ENCODE peak calls at places on chromosomes 13 and 19, in four cellular contexts. D is endothelial cell, F is ascending aorta, A is endodermal cell. V is an unnamed sample.

GRCh38 chr19:6298413-6298812 is 18.6 kb upstream of the MLLT1 start:
- DNase-seq in A (no peak), D (no peak), F (no peak), V (no peak)

GRCh38 chr19:6626764-6627163 is 35.8 kb upstream of the CD70 start:
- DNase-seq in D (no peak), A (no peak), F (no peak), V (no peak)

GRCh38 chr13:113863511-113864302 is at the start of gene GAS6:
- DNase-seq in A (peak; percentile 78), F (no peak), D (peak; percentile 33), V (peak; percentile 84)

GRCh38 chr19:48878219-48879024 is 6.2 kb downstream of the PPP1R15A start:
- DNase-seq in F (peak; percentile 68), A (no peak), D (no peak), V (no peak)

GRCh38 chr19:18763674-18764590 is 27.2 kb downstream of the COMP start:
- DNase-seq in F (no peak), A (no peak), D (no peak), V (no peak)

GRCh38 chr13:94706854-94707399 is 5.4 kb downstream of the SOX21 start:
- DNase-seq in A (no peak), F (no peak), D (no peak), V (no peak)

GRCh38 chr13:24042710-24043440 is 117.6 kb upstream of the SPATA13 start:
- DNase-seq in D (no peak), A (no peak), F (no peak), V (no peak)

GRCh38 chr19:27392027-27392632 is 1820.8 kb downstream of the UQCRFS1 start:
- DNase-seq in F (no peak), A (peak; percentile 20), D (no peak), V (peak; percentile 68)

GRCh38 chr19:2834294-2834871 is 6.9 kb upstream of the ZNF555 start:
- DNase-seq in F (no peak), A (no peak), D (no peak), V (no peak)

GRCh38 chr19:50268046-50268445 is 61.1 kb downstream of the KCNC3 start:
- DNase-seq in D (no peak), A (no peak), F (no peak), V (no peak)

GRCh38 chr13:104750377-104750776 is 1684.2 kb upstream of the SLC10A2 start:
- DNase-seq in D (no peak), A (no peak), F (no peak), V (no peak)

GRCh38 chr19:31418055-31418454 is 68.8 kb upstream of the TSHZ3 start:
- DNase-seq in F (no peak), D (no peak), A (peak; percentile 81), V (no peak)

GRCh38 chr13:110137677-110138008 is 169.3 kb downstream of the COL4A1 start:
- DNase-seq in F (no peak), A (no peak), D (no peak), V (no peak)
- TF ChIP-seq CTCF in F (peak; percentile 13), A (peak; percentile 62), D (no peak), V (peak; percentile 47)

GRCh38 chr13:60163525-60164471 is at the start of gene DIAPH3:
- DNase-seq in D (peak; percentile 95), F (peak; percentile 89), A (peak; percentile 99), V (peak; percentile 98)
- TF ChIP-seq CTCF in D (no peak), F (no peak), A (no peak), V (peak; percentile 11)

GRCh38 chr13:48303331-48304131 is at the start of gene RB1:
- DNase-seq in A (peak; percentile 89), D (peak; percentile 85), F (peak; percentile 73), V (peak; percentile 95)
- TF ChIP-seq CTCF in A (no peak), D (no peak), F (no peak), V (no peak)

GRCh38 chr13:82962422-82962821 is 919.9 kb downstream of the SLITRK1 start:
- DNase-seq in D (no peak), F (no peak), A (no peak), V (no peak)

GRCh38 chr13:82961757-82962156 is 920.5 kb downstream of the SLITRK1 start:
- DNase-seq in F (no peak), A (no peak), D (no peak), V (no peak)

DNA sequence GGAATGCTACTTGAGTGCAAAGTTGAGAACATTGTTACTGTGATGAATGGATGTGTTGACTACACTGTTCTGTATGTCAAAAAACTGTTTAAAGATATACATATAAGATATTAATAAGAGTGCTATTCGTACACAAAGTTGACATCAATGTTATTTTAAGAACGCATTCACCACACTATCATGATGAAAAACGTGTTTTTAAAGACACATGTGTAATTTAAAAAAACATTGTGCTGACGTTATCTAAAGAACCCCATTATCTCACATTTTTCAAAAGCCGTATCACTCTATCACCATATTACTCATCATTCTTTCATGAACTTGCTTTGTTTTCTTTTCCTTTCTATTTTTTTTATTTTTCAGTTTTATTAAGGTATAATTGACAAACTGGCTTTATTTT is 918.8 kb downstream of the SLITRK1 start:
- DNase-seq in A (no peak), D (no peak), F (no peak), V (no peak)
- TF ChIP-seq CTCF in A (no peak), D (no peak), F (no peak), V (no peak)

DNA sequence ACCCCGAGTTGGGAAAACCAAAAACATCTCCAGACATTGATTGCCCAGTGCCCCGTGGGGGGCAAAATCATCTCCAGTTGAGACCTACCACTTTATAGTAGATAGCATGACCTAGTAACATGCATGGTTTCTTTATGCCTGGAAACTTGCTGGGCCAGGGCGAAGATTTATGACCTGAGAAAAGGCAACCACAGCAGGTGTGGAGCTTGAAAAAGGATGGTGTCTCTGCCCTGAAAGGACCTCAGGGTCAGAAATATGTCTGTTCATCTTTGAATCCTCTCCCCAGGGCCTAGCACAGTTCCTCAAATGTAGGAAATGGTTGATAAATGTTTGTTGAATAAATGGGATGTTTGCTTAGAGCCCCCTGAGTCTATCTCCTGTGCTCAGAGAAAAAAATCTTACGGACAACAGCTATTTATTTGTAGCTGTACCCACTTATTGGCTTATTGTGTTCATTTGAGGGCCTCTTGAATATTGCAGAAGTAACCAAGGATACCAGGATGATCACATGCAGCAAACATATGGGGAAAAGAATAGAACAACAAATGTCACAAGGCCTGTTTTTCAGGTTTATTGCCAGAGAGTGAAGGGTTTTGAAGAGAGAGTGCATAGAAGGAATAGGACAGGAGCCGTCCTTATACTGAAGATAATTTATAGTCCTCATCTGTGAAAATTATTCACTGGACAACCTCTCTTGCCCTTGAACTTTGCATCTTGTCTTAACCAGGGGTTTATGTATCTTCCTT is 114.5 kb downstream of the KLF5 start:
- DNase-seq in F (no peak), A (no peak), D (no peak), V (no peak)
- TF ChIP-seq CTCF in F (no peak), A (no peak), D (no peak), V (no peak)

DNA sequence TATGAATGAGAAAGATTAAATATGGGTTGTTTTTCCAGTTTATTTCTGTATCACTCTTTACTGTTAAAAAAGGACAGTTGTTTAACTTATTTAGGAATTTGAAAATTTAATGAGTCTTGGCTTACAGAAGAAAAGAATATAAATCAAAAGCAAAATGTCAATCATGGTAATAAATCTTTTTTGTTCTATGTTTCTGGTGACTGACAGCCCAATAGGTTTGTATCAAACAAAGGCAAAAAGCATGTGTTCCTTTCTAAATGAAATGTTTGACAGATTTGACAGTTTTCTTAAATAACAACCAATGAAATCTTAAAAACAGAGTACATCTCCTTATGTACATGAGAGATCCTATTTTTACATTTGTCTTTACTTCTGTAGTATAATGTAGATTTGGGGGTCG is 11.0 kb downstream of the PCDH9 start:
- DNase-seq in A (no peak), D (no peak), F (no peak), V (no peak)
- TF ChIP-seq CTCF in A (no peak), D (no peak), F (no peak), V (no peak)

DNA sequence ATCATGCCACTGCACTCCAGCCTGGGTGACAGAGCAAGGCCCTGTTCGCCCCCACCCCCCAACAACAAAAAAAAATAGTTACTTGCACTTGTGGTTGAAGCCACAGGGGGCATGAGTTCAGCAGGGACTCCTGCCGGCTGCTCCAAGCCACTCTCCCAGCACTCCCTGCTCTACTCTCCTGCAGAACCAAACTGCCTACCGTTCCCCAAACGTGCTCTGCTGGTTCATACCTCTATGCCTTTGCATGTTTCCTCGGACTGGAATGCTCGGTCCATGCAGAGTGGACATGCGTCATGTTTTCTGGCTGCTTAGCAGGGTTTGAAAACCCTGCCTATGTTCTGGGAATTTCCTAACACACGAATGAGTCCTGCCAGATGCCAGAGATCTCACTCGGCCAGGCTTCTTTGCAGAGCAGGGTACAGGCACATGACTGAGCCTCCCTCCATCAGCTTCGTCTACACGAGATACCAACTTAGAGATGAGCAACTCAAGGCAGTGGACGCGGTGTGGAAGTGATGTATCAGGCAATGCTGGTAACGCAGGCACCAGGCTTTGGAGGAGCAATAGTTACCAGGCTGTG is 8.5 kb upstream of the SLC25A15 start:
- DNase-seq in D (no peak), F (no peak), A (peak; percentile 58), V (peak; percentile 69)
- TF ChIP-seq CTCF in D (peak; percentile 18), F (no peak), A (peak; percentile 43), V (no peak)

DNA sequence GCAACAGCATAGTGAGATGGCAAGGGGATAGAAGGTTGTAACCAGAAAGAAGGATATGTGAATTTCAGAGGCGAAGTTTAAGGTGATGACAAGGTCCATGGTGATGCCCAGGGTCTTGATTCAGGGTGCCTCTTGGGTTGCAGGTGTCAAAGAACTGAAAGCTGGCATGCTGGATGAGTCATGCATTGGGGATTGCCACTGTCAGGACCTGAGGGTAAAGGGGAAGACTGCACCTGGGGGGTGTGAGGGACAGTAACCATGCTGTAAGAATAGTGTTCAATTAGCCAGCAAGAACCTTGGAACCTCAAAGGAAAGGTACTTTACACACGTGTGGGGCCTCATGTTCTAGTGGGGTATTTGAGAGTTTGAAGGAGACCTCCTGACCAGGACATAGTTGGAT is 279.6 kb downstream of the SLC7A1 start:
- DNase-seq in A (no peak), D (no peak), F (no peak), V (no peak)
- TF ChIP-seq CTCF in A (no peak), D (no peak), F (no peak), V (no peak)

DNA sequence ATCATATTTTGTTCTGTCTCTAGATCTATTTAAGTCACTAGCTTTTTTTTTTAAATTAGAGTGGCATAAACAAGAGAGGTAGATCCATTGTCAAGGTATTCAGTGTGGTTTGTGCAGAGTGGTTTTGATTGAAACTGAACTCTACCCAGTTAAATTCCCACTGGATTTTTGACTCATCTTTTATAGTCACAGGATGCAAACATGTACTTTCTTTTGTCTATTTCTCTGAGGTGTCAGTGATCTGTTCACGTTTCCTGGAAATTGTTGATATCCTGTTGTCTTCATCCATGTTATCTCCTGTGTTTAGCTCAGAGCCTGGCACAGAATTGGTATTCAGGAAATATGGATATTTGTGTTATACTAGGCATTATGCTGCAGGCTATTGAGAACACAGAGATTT is 119.7 kb downstream of the PCCA start:
- DNase-seq in A (no peak), F (no peak), D (no peak), V (no peak)
- TF ChIP-seq CTCF in A (no peak), F (no peak), D (no peak), V (no peak)

V was measured in osteocyte.